ENCODE peak calls at places on chromosomes 3 and 15, in nine cellular contexts. F is stimulated activated naive B cell treated with anti-CD40 and anti-IgM and Interleukin-4, amounts not matched to agents 10 μg/mL and 1 μg/mL and 100 μg/mL, for 72 hours; E is Ammon's horn; D is stimulated activated CD4-positive, alpha-beta T cell treated with anti-CD3 and anti-CD28 coated beads, Interleukin-2, amount 100 ng/mL, for 48 hours; G is H54; W is transverse colon; N is NCI-H2171 treated with DMSO at 0.1 percent for 48 hours; H is iPS DF 19.7; S is EL. P is an unnamed sample.

GRCh38 chr3:187504435-187504834 is 136.2 kb downstream of the RTP4 start:
- DNase-seq in D (no peak), F (no peak), S (peak; percentile 31), E (no peak), G (no peak), W (no peak), N (no peak), H (no peak), P (no peak)

GRCh38 chr3:195859061-195859845 is 47.5 kb upstream of the MUC4 start:
- DNase-seq in N (peak; percentile 45), W (peak; percentile 78), H (no peak), E (peak; percentile 77), F (peak; percentile 64), S (peak; percentile 63), D (peak; percentile 83), G (peak; percentile 85), P (peak; percentile 71)

GRCh38 chr3:191762323-191762960 is 301.5 kb downstream of the PYDC2 start:
- DNase-seq in G (no peak), W (no peak), H (peak; percentile 30), S (peak; percentile 87), E (no peak), N (no peak), D (no peak), F (no peak), P (peak; percentile 1)

GRCh38 chr3:190252080-190252479 is 70.2 kb downstream of the CLDN1 start:
- DNase-seq in F (no peak), G (no peak), D (no peak), W (no peak), S (peak; percentile 13), E (no peak), N (no peak), H (no peak), P (peak; percentile 56)

GRCh38 chr3:168049366-168049974 is 46.3 kb downstream of the GOLIM4 start:
- DNase-seq in G (no peak), S (no peak), W (no peak), F (no peak), H (no peak), D (no peak), E (no peak), N (no peak), P (no peak)

GRCh38 chr15:26294062-26294689 is 431.0 kb upstream of the ATP10A start:
- DNase-seq in G (no peak), W (no peak), S (no peak), N (peak; percentile 54), H (peak; percentile 56), D (no peak), F (no peak), E (no peak), P (no peak)

GRCh38 chr3:64209866-64210609 is 15.2 kb downstream of the PRICKLE2 start:
- DNase-seq in S (no peak), E (peak; percentile 87), F (no peak), W (peak; percentile 41), D (no peak), H (no peak), N (peak; percentile 11), G (no peak), P (no peak)

GRCh38 chr3:127822836-127823589 is 698 bp upstream of the MGLL start:
- DNase-seq in D (no peak), H (no peak), G (no peak), E (peak; percentile 51), W (peak; percentile 82), N (peak; percentile 58), S (peak; percentile 30), F (peak; percentile 40), P (no peak)

GRCh38 chr3:192816274-192816853 is 89.0 kb upstream of the FGF12 start:
- DNase-seq in F (no peak), H (no peak), D (no peak), E (peak; percentile 53), G (no peak), W (no peak), S (peak; percentile 73), N (peak; percentile 75), P (peak; percentile 61)

GRCh38 chr3:49020335-49021212 is 1.3 kb upstream of the NDUFAF3 start:
- DNase-seq in D (no peak), N (no peak), W (peak; percentile 75), G (no peak), H (no peak), S (peak; percentile 42), F (peak; percentile 69), E (no peak), P (peak; percentile 70)

GRCh38 chr3:169662215-169663070 is 1.1 kb downstream of the MECOM start:
- DNase-seq in S (peak; percentile 59), E (peak; percentile 51), G (peak; percentile 70), W (peak; percentile 80), F (peak; percentile 42), N (peak; percentile 63), H (no peak), D (no peak), P (peak; percentile 74)

GRCh38 chr15:69869291-69869690 is 228.4 kb downstream of the TLE3 start:
- DNase-seq in E (no peak), G (no peak), F (no peak), H (no peak), W (no peak), D (no peak), N (no peak), S (no peak), P (no peak)

GRCh38 chr3:41293169-41293681 is 93.9 kb downstream of the CTNNB1 start:
- DNase-seq in H (no peak), G (no peak), D (no peak), W (no peak), E (no peak), S (no peak), N (no peak), F (no peak), P (no peak)

GRCh38 chr3:129182390-129183180 is 1.1 kb downstream of the CNBP start:
- DNase-seq in D (no peak), G (no peak), N (no peak), E (no peak), H (no peak), F (no peak), W (peak; percentile 24), S (peak; percentile 61), P (peak; percentile 62)

GRCh38 chr15:75107905-75108838 is 84.8 kb downstream of the PPCDC start:
- DNase-seq in N (no peak), S (peak; percentile 89), D (peak; percentile 42), G (peak; percentile 38), W (peak; percentile 70), H (no peak), F (peak; percentile 74), E (peak; percentile 25), P (peak; percentile 78)

GRCh38 chr3:43696881-43697280 is 6.1 kb downstream of the ABHD5 start:
- DNase-seq in D (no peak), W (no peak), S (no peak), H (no peak), F (no peak), E (no peak), G (no peak), N (no peak), P (no peak)

GRCh38 chr3:172918165-172918564 is 167.6 kb downstream of the ECT2 start:
- DNase-seq in S (peak; percentile 23), H (no peak), D (no peak), E (peak; percentile 18), F (no peak), W (no peak), G (no peak), N (no peak), P (peak; percentile 16)

GRCh38 chr3:67691207-67691606 is 36.8 kb upstream of the SUCLG2 start:
- DNase-seq in N (no peak), H (no peak), W (no peak), S (no peak), E (no peak), F (peak; percentile 6), G (no peak), D (no peak), P (no peak)

GRCh38 chr15:61687124-61687523 is 373.1 kb downstream of the VPS13C start:
- DNase-seq in E (no peak), N (no peak), F (no peak), D (no peak), W (no peak), H (no peak), G (no peak), S (no peak), P (no peak)

GRCh38 chr3:53523346-53523745 is 28.9 kb downstream of the CACNA1D start:
- DNase-seq in G (no peak), H (no peak), F (no peak), N (no peak), D (no peak), W (no peak), S (no peak), E (no peak), P (no peak)

GRCh38 chr3:52001443-52001974 is 5.8 kb upstream of the RPL29 start:
- DNase-seq in W (peak; percentile 79), F (peak; percentile 78), N (peak; percentile 74), S (peak; percentile 69), G (peak; percentile 89), D (peak; percentile 79), H (no peak), E (peak; percentile 84), P (peak; percentile 73)